ENCODE peak calls at places on chromosome 7, in ten cellular contexts. R, T, N, V, H, S, P, U, K and M are unnamed samples.

GRCh38 chr7:43764039-43764789 is 5.7 kb downstream of the BLVRA start:
- DNase-seq in U (peak), R (peak), H (no peak), K (peak), N (no peak), P (no peak), S (peak), T (no peak), V (no peak), M (peak)

GRCh38 chr7:105691029-105691691 is 109.9 kb upstream of the EFCAB10 start:
- DNase-seq in V (no peak), U (no peak), K (no peak), R (no peak), S (no peak), T (peak), N (peak), P (peak), H (no peak), M (no peak)

GRCh38 chr7:76016191-76016947 is 22.0 kb upstream of the TMEM120A start:
- DNase-seq in K (no peak), H (no peak), R (no peak), T (peak), N (no peak), P (peak), U (no peak), V (no peak), S (no peak), M (no peak)

GRCh38 chr7:11373546-11374142 is 400.0 kb downstream of the PHF14 start:
- DNase-seq in U (no peak), R (no peak), H (no peak), N (peak), S (no peak), P (peak), V (no peak), K (peak), T (no peak), M (no peak)

GRCh38 chr7:110803602-110804143 is 287.3 kb upstream of the LRRN3 start:
- DNase-seq in U (no peak), V (no peak), P (no peak), N (no peak), K (no peak), T (no peak), S (no peak), R (no peak), H (no peak), M (no peak)

GRCh38 chr7:157378390-157378789 is 41.6 kb downstream of the DNAJB6 start:
- DNase-seq in T (no peak), S (no peak), V (no peak), P (no peak), K (no peak), U (no peak), N (no peak), R (no peak), H (no peak), M (no peak)

GRCh38 chr7:68715907-68716306 is 882.4 kb upstream of the AUTS2 start:
- DNase-seq in V (no peak), U (no peak), H (no peak), P (no peak), R (no peak), T (no peak), K (no peak), N (no peak), S (no peak), M (no peak)

GRCh38 chr7:12067156-12067831 is 143.8 kb upstream of the TMEM106B start:
- DNase-seq in V (peak), K (peak), U (peak), S (no peak), T (peak), P (peak), R (peak), N (peak), H (peak), M (no peak)

GRCh38 chr7:42736931-42737330 is 174.9 kb downstream of the C7orf25 start:
- DNase-seq in K (no peak), H (peak), P (no peak), N (no peak), U (no peak), R (no peak), T (no peak), S (no peak), V (no peak), M (no peak)

GRCh38 chr7:17654940-17655339 is 285.4 kb downstream of the SNX13 start:
- DNase-seq in T (peak), K (no peak), V (no peak), N (peak), U (no peak), S (no peak), P (no peak), R (no peak), H (no peak), M (no peak)

GRCh38 chr7:102089175-102090098 is 197.2 kb upstream of the SH2B2 start:
- DNase-seq in R (no peak), P (no peak), K (peak), T (no peak), V (peak), S (no peak), H (no peak), N (no peak), U (no peak), M (no peak)

GRCh38 chr7:155009570-155010157 is 6.7 kb upstream of the PAXIP1 start:
- DNase-seq in N (peak), P (no peak), S (no peak), H (peak), U (no peak), R (no peak), T (no peak), K (peak), V (no peak), M (no peak)

GRCh38 chr7:142855756-142856564 is 1.1 kb downstream of the EPHB6 start:
- DNase-seq in P (peak), V (peak), N (no peak), S (peak), K (no peak), T (no peak), H (no peak), R (no peak), U (peak), M (peak)

GRCh38 chr7:127713006-127713405 is 61.0 kb downstream of the SND1 start:
- DNase-seq in P (no peak), K (no peak), N (no peak), U (no peak), T (no peak), V (no peak), H (no peak), R (no peak), S (no peak), M (no peak)

GRCh38 chr7:11171569-11172192 is 198.0 kb downstream of the PHF14 start:
- DNase-seq in R (no peak), V (no peak), S (no peak), N (no peak), K (no peak), P (no peak), H (peak), U (no peak), T (no peak), M (no peak)

GRCh38 chr7:81725003-81725402 is 44.8 kb downstream of the HGF start:
- DNase-seq in P (peak), K (no peak), U (no peak), H (no peak), T (peak), S (no peak), N (no peak), V (no peak), R (no peak), M (no peak)

GRCh38 chr7:21939858-21940322 is 5.8 kb downstream of the CDCA7L start:
- DNase-seq in U (no peak), R (no peak), N (no peak), S (no peak), V (no peak), T (no peak), P (no peak), H (no peak), K (no peak), M (no peak)

GRCh38 chr7:102463841-102464576 is 654 bp downstream of the ALKBH4 start:
- DNase-seq in K (no peak), S (no peak), U (no peak), T (no peak), H (no peak), V (no peak), R (no peak), N (peak), P (no peak), M (peak)

GRCh38 chr7:33900501-33900900 is 4.8 kb upstream of the BMPER start:
- DNase-seq in N (no peak), R (no peak), T (peak), V (no peak), U (no peak), P (no peak), K (no peak), S (no peak), H (no peak), M (no peak)

GRCh38 chr7:68688416-68689086 is 909.7 kb upstream of the AUTS2 start:
- DNase-seq in K (no peak), R (no peak), P (no peak), T (no peak), H (no peak), N (peak), U (no peak), V (no peak), S (no peak), M (no peak)

GRCh38 chr7:132321387-132321786 is 254.9 kb downstream of the PLXNA4 start:
- DNase-seq in S (no peak), P (no peak), T (no peak), N (no peak), U (no peak), R (no peak), K (no peak), H (peak), V (no peak), M (no peak)

GRCh38 chr7:28984631-28985030 is 26.5 kb upstream of the TRIL start:
- DNase-seq in H (no peak), T (peak), S (peak), V (no peak), R (no peak), K (no peak), N (no peak), P (peak), U (peak), M (peak)

GRCh38 chr7:135285547-135285946 is 51.9 kb downstream of the STRA8 start:
- DNase-seq in N (no peak), V (no peak), T (no peak), H (no peak), P (no peak), S (no peak), R (no peak), K (no peak), U (no peak), M (no peak)

GRCh38 chr7:139034855-139035587 is 821 bp downstream of the ZC3HAV1L start:
- DNase-seq in H (peak), R (no peak), U (peak), S (no peak), N (no peak), V (peak), T (peak), K (no peak), P (peak), M (no peak)

GRCh38 chr7:137742051-137742450 is 104.7 kb downstream of the DGKI start:
- DNase-seq in P (no peak), R (no peak), H (no peak), N (no peak), V (no peak), T (no peak), U (no peak), S (no peak), K (no peak), M (no peak)

GRCh38 chr7:79709574-79710409 is 256.3 kb upstream of the MAGI2 start:
- DNase-seq in N (no peak), H (no peak), V (no peak), P (peak), K (no peak), S (no peak), R (no peak), T (peak), U (peak), M (no peak)

GRCh38 chr7:21617916-21618390 is 75.1 kb downstream of the DNAH11 start:
- DNase-seq in S (peak), P (peak), K (peak), V (peak), N (no peak), R (no peak), H (no peak), T (peak), U (peak), M (no peak)

GRCh38 chr7:39613577-39613976 is 9.8 kb upstream of the RALA start:
- DNase-seq in S (no peak), U (no peak), N (no peak), R (no peak), H (no peak), P (no peak), K (no peak), T (peak), V (no peak), M (no peak)

GRCh38 chr7:123548406-123548805 is 9.2 kb downstream of the NDUFA5 start:
- DNase-seq in V (no peak), S (no peak), T (no peak), K (no peak), P (no peak), U (no peak), H (no peak), N (no peak), R (no peak), M (no peak)

GRCh38 chr7:116139007-116139406 is 71.3 kb upstream of the TES start:
- DNase-seq in H (no peak), N (no peak), T (peak), P (peak), R (no peak), K (peak), U (no peak), S (no peak), V (no peak), M (no peak)

GRCh38 chr7:107803009-107803581 is at the start of gene SLC26A3:
- DNase-seq in P (no peak), K (no peak), S (no peak), H (no peak), T (no peak), R (no peak), U (no peak), N (no peak), V (no peak), M (no peak)

DNA sequence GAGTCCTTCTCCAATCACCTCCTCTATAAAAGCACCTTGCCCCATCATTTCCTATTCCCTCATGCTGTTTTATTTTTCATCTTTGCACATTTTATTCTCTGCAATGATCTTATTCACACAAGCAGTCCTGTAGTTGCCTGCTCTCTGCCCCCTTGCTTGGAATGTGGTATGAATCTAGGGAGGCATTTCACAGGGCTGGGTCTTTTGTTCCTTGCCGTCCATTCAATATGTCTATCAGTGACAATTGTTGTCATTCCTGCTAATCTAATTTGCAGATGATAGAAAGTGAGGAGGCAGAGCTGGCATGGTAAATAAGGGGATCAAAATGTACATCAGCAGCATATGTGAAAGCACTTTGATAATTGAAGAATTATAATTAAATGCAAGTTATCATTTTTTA is 246.2 kb upstream of the C7orf33 start:
- DNase-seq in R (no peak), H (no peak), N (no peak), P (no peak), V (no peak), K (no peak), T (no peak), U (no peak), S (no peak), M (no peak)
- H3K27ac ChIP-seq in R (no peak), H (no peak), N (no peak), P (no peak), V (no peak), K (no peak), T (no peak), U (no peak), S (no peak), M (no peak)

GRCh38 chr7:46653848-46654247 is 732.8 kb upstream of the IGFBP3 start:
- DNase-seq in N (no peak), V (no peak), H (no peak), P (no peak), K (no peak), S (no peak), R (no peak), U (no peak), T (no peak), M (no peak)
- TF ChIP-seq CTCF in N (no peak), V (no peak), H (no peak), P (no peak), K (no peak), S (no peak), R (no peak), U (no peak), T (no peak), M (no peak)

DNA sequence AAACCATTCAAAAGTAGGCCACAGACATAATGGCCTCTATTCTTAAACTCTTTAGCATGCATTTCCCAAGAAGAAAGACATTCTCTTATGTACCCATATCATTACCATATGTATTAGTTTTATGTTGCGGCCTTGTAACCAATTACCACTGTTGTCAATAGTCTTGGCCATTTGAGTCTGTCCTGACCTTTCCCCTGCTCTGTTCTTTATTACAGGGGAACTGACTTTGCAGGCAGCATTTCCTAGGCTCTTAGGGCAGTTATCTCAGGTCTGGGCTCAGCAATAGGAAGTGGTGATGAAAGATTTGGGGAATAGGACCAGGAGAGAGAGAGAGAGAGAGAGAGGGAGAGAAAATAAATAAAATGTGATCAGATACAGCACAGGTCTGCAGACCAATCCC is 194.5 kb upstream of the LRGUK start:
- DNase-seq in K (no peak), R (no peak), S (no peak), T (no peak), V (no peak), P (no peak), N (no peak), H (no peak), U (no peak), M (no peak)
- H3K27ac ChIP-seq in K (no peak), R (no peak), S (no peak), T (no peak), V (no peak), P (no peak), N (no peak), H (no peak), U (no peak), M (no peak)

GRCh38 chr7:47759056-47759706 is 177.3 kb upstream of the TNS3 start:
- DNase-seq in T (no peak), S (no peak), P (peak), R (no peak), V (no peak), U (no peak), N (no peak), H (no peak), K (no peak), M (no peak)
- TF ChIP-seq CTCF in T (no peak), S (no peak), P (peak), R (no peak), V (no peak), U (no peak), N (no peak), H (no peak), K (no peak), M (no peak)